ENCODE peak calls at places on chromosomes 6 and 20, in nine cellular contexts. One of them, this sample, is unnamed.
A peak's percentile ranks its signal among the peaks of the same experiment; 100 is the strongest.

GRCh38 chr6:26205625-26206574 is 118.7 kb downstream of the HFE start:
- DNase-seq in aorta: no peak
- DNase-seq in uterus: no peak
- DNase-seq in CD4-positive, CD25-positive, alpha-beta regulatory T cell: no peak
- DNase-seq in AG04450: peak; percentile 73
- DNase-seq in psoas muscle: no peak
- DNase-seq in PC-3: peak; percentile 78
- DNase-seq in A549: peak; percentile 62
- DNase-seq in fibroblast of lung: peak; percentile 94
- DNase-seq in this sample: no peak

GRCh38 chr6:150547511-150548222 is 52.0 kb upstream of the PLEKHG1 start:
- DNase-seq in aorta: no peak
- DNase-seq in uterus: no peak
- DNase-seq in CD4-positive, CD25-positive, alpha-beta regulatory T cell: no peak
- DNase-seq in AG04450: no peak
- DNase-seq in psoas muscle: peak; percentile 22
- DNase-seq in PC-3: no peak
- DNase-seq in A549: no peak
- DNase-seq in fibroblast of lung: no peak
- DNase-seq in this sample: peak; percentile 73

GRCh38 chr6:30158475-30159025 is 2.5 kb downstream of the TRIM10 start:
- DNase-seq in aorta: no peak
- DNase-seq in uterus: no peak
- DNase-seq in CD4-positive, CD25-positive, alpha-beta regulatory T cell: no peak
- DNase-seq in AG04450: no peak
- DNase-seq in psoas muscle: no peak
- DNase-seq in PC-3: no peak
- DNase-seq in A549: no peak
- DNase-seq in fibroblast of lung: no peak
- DNase-seq in this sample: no peak

GRCh38 chr6:170110201-170111140 is 180.4 kb downstream of the DLL1 start:
- DNase-seq in aorta: peak; percentile 28
- DNase-seq in uterus: no peak
- DNase-seq in CD4-positive, CD25-positive, alpha-beta regulatory T cell: no peak
- DNase-seq in AG04450: no peak
- DNase-seq in psoas muscle: no peak
- DNase-seq in PC-3: no peak
- DNase-seq in A549: no peak
- DNase-seq in fibroblast of lung: no peak
- DNase-seq in this sample: peak; percentile 7

GRCh38 chr6:4687989-4688947 is 87.9 kb upstream of the CDYL start:
- DNase-seq in aorta: no peak
- DNase-seq in uterus: no peak
- DNase-seq in CD4-positive, CD25-positive, alpha-beta regulatory T cell: no peak
- DNase-seq in AG04450: peak; percentile 42
- DNase-seq in psoas muscle: peak; percentile 20
- DNase-seq in PC-3: peak; percentile 79
- DNase-seq in A549: peak; percentile 72
- DNase-seq in fibroblast of lung: peak; percentile 82
- DNase-seq in this sample: no peak

GRCh38 chr6:128371113-128371512 is 149.3 kb downstream of the PTPRK start:
- DNase-seq in aorta: no peak
- DNase-seq in uterus: no peak
- DNase-seq in CD4-positive, CD25-positive, alpha-beta regulatory T cell: no peak
- DNase-seq in AG04450: no peak
- DNase-seq in psoas muscle: no peak
- DNase-seq in PC-3: no peak
- DNase-seq in A549: no peak
- DNase-seq in fibroblast of lung: no peak
- DNase-seq in this sample: no peak

GRCh38 chr6:16212276-16212675 is 26.1 kb upstream of the GMPR start:
- DNase-seq in aorta: no peak
- DNase-seq in uterus: no peak
- DNase-seq in CD4-positive, CD25-positive, alpha-beta regulatory T cell: no peak
- DNase-seq in AG04450: no peak
- DNase-seq in psoas muscle: no peak
- DNase-seq in PC-3: no peak
- DNase-seq in A549: no peak
- DNase-seq in fibroblast of lung: no peak
- DNase-seq in this sample: no peak

GRCh38 chr6:42692151-42692911 is 30.1 kb downstream of the PRPH2 start:
- DNase-seq in aorta: no peak
- DNase-seq in uterus: no peak
- DNase-seq in CD4-positive, CD25-positive, alpha-beta regulatory T cell: no peak
- DNase-seq in AG04450: no peak
- DNase-seq in psoas muscle: peak; percentile 33
- DNase-seq in PC-3: peak; percentile 19
- DNase-seq in A549: no peak
- DNase-seq in fibroblast of lung: peak; percentile 90
- DNase-seq in this sample: no peak

GRCh38 chr6:170030284-170031095 is 260.4 kb downstream of the DLL1 start:
- DNase-seq in aorta: no peak
- DNase-seq in uterus: peak; percentile 8
- DNase-seq in CD4-positive, CD25-positive, alpha-beta regulatory T cell: no peak
- DNase-seq in AG04450: no peak
- DNase-seq in psoas muscle: no peak
- DNase-seq in PC-3: no peak
- DNase-seq in A549: no peak
- DNase-seq in fibroblast of lung: no peak
- DNase-seq in this sample: peak; percentile 9

GRCh38 chr6:157063176-157063934 is 260.0 kb downstream of the TMEM242 start:
- DNase-seq in aorta: no peak
- DNase-seq in uterus: no peak
- DNase-seq in CD4-positive, CD25-positive, alpha-beta regulatory T cell: no peak
- DNase-seq in AG04450: no peak
- DNase-seq in psoas muscle: no peak
- DNase-seq in PC-3: peak; percentile 81
- DNase-seq in A549: no peak
- DNase-seq in fibroblast of lung: no peak
- DNase-seq in this sample: no peak

GRCh38 chr6:148855744-148856143 is 108.9 kb downstream of the UST start:
- DNase-seq in aorta: no peak
- DNase-seq in uterus: no peak
- DNase-seq in CD4-positive, CD25-positive, alpha-beta regulatory T cell: no peak
- DNase-seq in AG04450: no peak
- DNase-seq in psoas muscle: no peak
- DNase-seq in PC-3: no peak
- DNase-seq in A549: no peak
- DNase-seq in fibroblast of lung: no peak
- DNase-seq in this sample: no peak

GRCh38 chr6:41162687-41163418 is at the start of gene TREM2:
- DNase-seq in aorta: no peak
- DNase-seq in uterus: no peak
- DNase-seq in CD4-positive, CD25-positive, alpha-beta regulatory T cell: no peak
- DNase-seq in AG04450: no peak
- DNase-seq in psoas muscle: no peak
- DNase-seq in PC-3: no peak
- DNase-seq in A549: no peak
- DNase-seq in fibroblast of lung: no peak
- DNase-seq in this sample: no peak

GRCh38 chr6:38797391-38797790 is 82.3 kb downstream of the DNAH8 start:
- DNase-seq in aorta: no peak
- DNase-seq in uterus: no peak
- DNase-seq in CD4-positive, CD25-positive, alpha-beta regulatory T cell: no peak
- DNase-seq in AG04450: no peak
- DNase-seq in psoas muscle: no peak
- DNase-seq in PC-3: peak; percentile 71
- DNase-seq in A549: no peak
- DNase-seq in fibroblast of lung: no peak
- DNase-seq in this sample: no peak

GRCh38 chr20:62361799-62362589 is 5.1 kb downstream of the LAMA5 start:
- DNase-seq in aorta: peak; percentile 60
- DNase-seq in uterus: peak; percentile 20
- DNase-seq in CD4-positive, CD25-positive, alpha-beta regulatory T cell: no peak
- DNase-seq in AG04450: no peak
- DNase-seq in psoas muscle: peak; percentile 14
- DNase-seq in PC-3: peak; percentile 79
- DNase-seq in A549: no peak
- DNase-seq in fibroblast of lung: no peak
- DNase-seq in this sample: peak; percentile 45

DNA sequence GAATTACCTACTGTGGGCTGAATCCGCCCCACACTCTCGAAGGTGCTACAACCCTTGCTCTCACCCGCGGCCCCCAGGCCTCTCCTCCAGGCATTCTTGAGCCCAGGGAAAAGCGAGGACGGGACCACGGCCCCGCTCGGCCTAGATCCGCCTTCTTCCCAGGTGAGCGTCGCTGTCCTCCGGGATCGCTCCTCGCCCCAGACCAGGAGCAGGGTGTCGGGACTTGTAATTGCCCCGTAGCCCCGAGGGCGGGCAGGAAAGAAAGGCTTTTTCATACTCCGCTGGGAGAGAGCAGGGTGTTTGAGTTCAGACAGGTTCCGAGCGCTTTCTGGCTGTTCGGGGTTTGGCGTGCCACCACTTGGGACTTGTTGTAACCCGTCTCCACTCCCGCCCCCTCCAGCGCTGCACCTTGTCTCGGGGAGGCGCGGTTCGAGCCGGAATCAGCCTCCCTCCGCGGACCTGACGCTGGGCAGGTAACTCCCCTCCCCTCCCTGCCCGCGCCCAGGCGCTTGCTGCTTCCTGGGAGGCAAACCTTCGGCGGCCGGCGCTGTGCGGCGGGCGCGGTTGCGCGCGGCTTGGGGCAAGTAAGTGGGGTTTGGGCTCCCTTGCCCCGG is at the start of gene FAM83B:
- DNase-seq in aorta: peak; percentile 44
- DNase-seq in uterus: no peak
- DNase-seq in CD4-positive, CD25-positive, alpha-beta regulatory T cell: no peak
- DNase-seq in AG04450: no peak
- DNase-seq in psoas muscle: peak; percentile 17
- DNase-seq in PC-3: no peak
- DNase-seq in A549: no peak
- DNase-seq in fibroblast of lung: peak; percentile 4
- DNase-seq in this sample: no peak
- H3K27ac ChIP-seq in aorta: no peak within 1 kb of the TSS
- H3K27ac ChIP-seq in uterus: no peak within 1 kb of the TSS
- H3K27ac ChIP-seq in CD4-positive, CD25-positive, alpha-beta regulatory T cell: no peak within 1 kb of the TSS
- H3K27ac ChIP-seq in AG04450: no peak within 1 kb of the TSS
- H3K27ac ChIP-seq in psoas muscle: peak within 1 kb of the TSS; percentile 36
- H3K27ac ChIP-seq in PC-3: peak within 1 kb of the TSS; percentile 97
- H3K27ac ChIP-seq in A549: peak within 1 kb of the TSS; percentile 77
- H3K27ac ChIP-seq in fibroblast of lung: no peak within 1 kb of the TSS
- H3K27ac ChIP-seq in this sample: no peak within 1 kb of the TSS

GRCh38 chr6:57434944-57435343 is 117.5 kb downstream of the PRIM2 start:
- DNase-seq in aorta: no peak
- DNase-seq in uterus: no peak
- DNase-seq in CD4-positive, CD25-positive, alpha-beta regulatory T cell: no peak
- DNase-seq in AG04450: no peak
- DNase-seq in psoas muscle: no peak
- DNase-seq in PC-3: peak; percentile 46
- DNase-seq in A549: no peak
- DNase-seq in fibroblast of lung: no peak
- DNase-seq in this sample: no peak

GRCh38 chr6:57432162-57432561 is 114.7 kb downstream of the PRIM2 start:
- DNase-seq in aorta: no peak
- DNase-seq in uterus: no peak
- DNase-seq in CD4-positive, CD25-positive, alpha-beta regulatory T cell: no peak
- DNase-seq in AG04450: peak; percentile 44
- DNase-seq in psoas muscle: no peak
- DNase-seq in PC-3: no peak
- DNase-seq in A549: no peak
- DNase-seq in fibroblast of lung: peak; percentile 75
- DNase-seq in this sample: no peak

GRCh38 chr6:57432919-57433684 is 115.7 kb downstream of the PRIM2 start:
- DNase-seq in aorta: no peak
- DNase-seq in uterus: no peak
- DNase-seq in CD4-positive, CD25-positive, alpha-beta regulatory T cell: no peak
- DNase-seq in AG04450: no peak
- DNase-seq in psoas muscle: no peak
- DNase-seq in PC-3: no peak
- DNase-seq in A549: no peak
- DNase-seq in fibroblast of lung: no peak
- DNase-seq in this sample: no peak

GRCh38 chr6:57435475-57436163 is 118.2 kb downstream of the PRIM2 start:
- DNase-seq in aorta: no peak
- DNase-seq in uterus: no peak
- DNase-seq in CD4-positive, CD25-positive, alpha-beta regulatory T cell: no peak
- DNase-seq in AG04450: no peak
- DNase-seq in psoas muscle: no peak
- DNase-seq in PC-3: no peak
- DNase-seq in A549: no peak
- DNase-seq in fibroblast of lung: no peak
- DNase-seq in this sample: no peak
- H3K4me3 ChIP-seq in aorta: no peak overlapping the region
- H3K4me3 ChIP-seq in uterus: no peak overlapping the region
- H3K4me3 ChIP-seq in CD4-positive, CD25-positive, alpha-beta regulatory T cell: no peak overlapping the region
- H3K4me3 ChIP-seq in AG04450: no peak overlapping the region
- H3K4me3 ChIP-seq in psoas muscle: no peak overlapping the region
- H3K4me3 ChIP-seq in PC-3: no peak overlapping the region
- H3K4me3 ChIP-seq in A549: no peak overlapping the region
- H3K4me3 ChIP-seq in fibroblast of lung: no peak overlapping the region
- H3K4me3 ChIP-seq in this sample: no peak overlapping the region

DNA sequence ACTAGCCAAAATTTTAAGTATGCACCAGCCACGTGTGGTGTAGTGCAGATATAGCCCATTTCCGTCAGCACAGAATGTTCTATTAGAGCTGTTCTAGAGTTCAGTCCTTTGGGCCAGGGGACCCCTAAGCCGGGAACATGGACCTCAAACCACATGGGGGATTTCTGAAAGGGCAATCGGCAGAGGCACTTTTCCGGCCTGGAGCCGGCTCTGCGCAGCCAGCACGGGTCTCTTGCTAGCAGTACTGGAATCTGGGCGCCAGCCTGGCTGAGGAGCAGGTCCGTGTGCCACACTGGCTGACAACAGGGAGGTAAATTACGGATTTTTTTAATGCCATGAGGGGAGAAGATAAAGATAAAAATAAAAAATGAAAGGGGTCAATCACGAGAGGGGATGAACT is 120.5 kb downstream of the SULF2 start:
- DNase-seq in aorta: no peak
- DNase-seq in uterus: no peak
- DNase-seq in CD4-positive, CD25-positive, alpha-beta regulatory T cell: no peak
- DNase-seq in AG04450: no peak
- DNase-seq in psoas muscle: no peak
- DNase-seq in PC-3: no peak
- DNase-seq in A549: no peak
- DNase-seq in fibroblast of lung: no peak
- DNase-seq in this sample: no peak
- H3K27ac ChIP-seq in aorta: no peak overlapping the region
- H3K27ac ChIP-seq in uterus: peak overlapping the region; percentile 55
- H3K27ac ChIP-seq in CD4-positive, CD25-positive, alpha-beta regulatory T cell: no peak overlapping the region
- H3K27ac ChIP-seq in AG04450: no peak overlapping the region
- H3K27ac ChIP-seq in psoas muscle: no peak overlapping the region
- H3K27ac ChIP-seq in PC-3: no peak overlapping the region
- H3K27ac ChIP-seq in A549: peak overlapping the region; percentile 30
- H3K27ac ChIP-seq in fibroblast of lung: no peak overlapping the region
- H3K27ac ChIP-seq in this sample: no peak overlapping the region

DNA sequence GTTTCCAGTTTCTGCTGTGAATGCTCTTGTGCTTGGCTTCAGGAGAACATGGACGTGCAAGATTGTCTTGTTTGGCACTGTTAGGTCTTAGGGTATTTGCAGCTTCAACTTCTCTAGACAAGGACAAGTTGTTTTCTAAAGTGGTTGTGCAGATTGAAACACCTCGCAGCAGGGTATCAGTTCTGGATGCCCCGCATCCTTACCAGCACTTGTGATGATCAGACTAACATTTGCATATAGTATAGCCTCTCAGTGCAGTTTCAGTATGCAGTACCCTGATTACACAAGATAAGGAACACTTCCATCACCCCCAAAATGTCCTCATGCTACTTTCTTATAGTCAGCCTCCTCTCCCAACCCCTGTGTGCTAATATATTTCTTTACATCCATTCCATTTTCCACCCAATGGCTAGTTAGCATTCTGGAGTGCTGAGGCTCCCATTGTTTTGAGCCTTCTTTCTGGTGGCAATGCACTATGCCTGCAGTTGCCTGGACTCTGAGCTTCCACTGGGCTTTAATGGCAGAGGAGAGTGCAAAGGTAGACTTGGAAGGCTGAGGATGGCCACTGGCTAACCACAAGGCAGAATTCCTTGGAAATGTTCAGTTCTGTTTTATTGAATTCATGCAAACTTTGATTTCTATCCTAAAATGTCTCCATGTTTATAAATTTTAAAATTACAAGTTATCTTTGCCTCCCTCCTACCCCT is 35.4 kb downstream of the KIF3B start:
- DNase-seq in aorta: no peak
- DNase-seq in uterus: no peak
- DNase-seq in CD4-positive, CD25-positive, alpha-beta regulatory T cell: no peak
- DNase-seq in AG04450: no peak
- DNase-seq in psoas muscle: no peak
- DNase-seq in PC-3: no peak
- DNase-seq in A549: no peak
- DNase-seq in fibroblast of lung: no peak
- DNase-seq in this sample: no peak
- H3K4me3 ChIP-seq in aorta: no peak overlapping the region
- H3K4me3 ChIP-seq in uterus: no peak overlapping the region
- H3K4me3 ChIP-seq in CD4-positive, CD25-positive, alpha-beta regulatory T cell: no peak overlapping the region
- H3K4me3 ChIP-seq in AG04450: no peak overlapping the region
- H3K4me3 ChIP-seq in psoas muscle: no peak overlapping the region
- H3K4me3 ChIP-seq in PC-3: no peak overlapping the region
- H3K4me3 ChIP-seq in A549: no peak overlapping the region
- H3K4me3 ChIP-seq in fibroblast of lung: no peak overlapping the region
- H3K4me3 ChIP-seq in this sample: no peak overlapping the region

This sample was measured in left ventricle myocardium inferior.